ENCODE peak calls at places on chromosomes 13 and 19, in nine cellular contexts. C, W, A, J, F, M, G, P and L are unnamed samples.

GRCh38 chr19:42422092-42422575 is 5.1 kb downstream of the LIPE start:
- DNase-seq in C (no peak), W (no peak), A (no peak), J (no peak), F (no peak), M (no peak), G (no peak), P (no peak), L (no peak)

GRCh38 chr19:336067-336614 is 8.5 kb downstream of the MIER2 start:
- DNase-seq in C (no peak), W (peak; percentile 39), A (no peak), J (no peak), F (no peak), M (no peak), G (no peak), P (no peak), L (no peak)

GRCh38 chr13:98778749-98779148 is 26.3 kb upstream of the SLC15A1 start:
- DNase-seq in C (peak; percentile 7), W (no peak), A (no peak), J (no peak), F (no peak), M (peak; percentile 64), G (no peak), P (no peak), L (no peak)

GRCh38 chr19:1363599-1363998 is 20.1 kb upstream of the NDUFS7 start:
- DNase-seq in C (peak; percentile 61), W (no peak), A (no peak), J (no peak), F (no peak), M (no peak), G (no peak), P (no peak), L (no peak)

GRCh38 chr19:17332677-17333581 is 1.7 kb downstream of the ANO8 start:
- DNase-seq in C (no peak), W (no peak), A (no peak), J (no peak), F (no peak), M (peak; percentile 45), G (peak; percentile 87), P (no peak), L (no peak)

GRCh38 chr19:46967578-46968018 is 52.0 kb upstream of the NPAS1 start:
- DNase-seq in C (peak; percentile 82), W (no peak), A (peak; percentile 74), J (peak; percentile 83), F (no peak), M (no peak), G (no peak), P (no peak), L (peak; percentile 75)

GRCh38 chr13:43113603-43114002 is 90.2 kb downstream of the DNAJC15 start:
- DNase-seq in C (no peak), W (no peak), A (no peak), J (no peak), F (no peak), M (no peak), G (peak; percentile 25), P (no peak), L (no peak)

GRCh38 chr13:96431044-96431581 is 341.2 kb downstream of the HS6ST3 start:
- DNase-seq in C (no peak), W (no peak), A (no peak), J (no peak), F (no peak), M (no peak), G (no peak), P (no peak), L (no peak)

GRCh38 chr13:30720470-30720869 is 14.9 kb upstream of the ALOX5AP start:
- DNase-seq in C (no peak), W (no peak), A (no peak), J (no peak), F (no peak), M (no peak), G (no peak), P (no peak), L (no peak)

GRCh38 chr19:8387688-8388611 is 2.2 kb upstream of the RAB11B start:
- DNase-seq in C (no peak), W (no peak), A (no peak), J (no peak), F (no peak), M (no peak), G (peak; percentile 97), P (no peak), L (no peak)

GRCh38 chr19:50877338-50877737 is 4.1 kb downstream of the KLK2 start:
- DNase-seq in C (no peak), W (no peak), A (peak; percentile 39), J (no peak), F (no peak), M (no peak), G (no peak), P (no peak), L (no peak)

GRCh38 chr19:42488783-42489521 is 39.3 kb downstream of the CEACAM1 start:
- DNase-seq in C (no peak), W (no peak), A (no peak), J (no peak), F (no peak), M (no peak), G (peak; percentile 100), P (peak; percentile 87), L (no peak)

GRCh38 chr13:52405767-52406494 is at the start of gene THSD1:
- DNase-seq in C (peak; percentile 50), W (peak; percentile 53), A (peak; percentile 24), J (peak; percentile 16), F (no peak), M (peak; percentile 71), G (no peak), P (no peak), L (peak; percentile 38)

GRCh38 chr19:5150902-5151741 is 182.2 kb downstream of the KDM4B start:
- DNase-seq in C (peak; percentile 43), W (no peak), A (no peak), J (no peak), F (no peak), M (no peak), G (no peak), P (no peak), L (no peak)

GRCh38 chr19:44792286-44792685 is 14.6 kb downstream of the CBLC start:
- DNase-seq in C (no peak), W (no peak), A (no peak), J (no peak), F (no peak), M (no peak), G (no peak), P (no peak), L (no peak)

GRCh38 chr13:36954542-36954941 is 34.5 kb upstream of the SMAD9 start:
- DNase-seq in C (no peak), W (no peak), A (no peak), J (no peak), F (no peak), M (peak; percentile 68), G (no peak), P (no peak), L (no peak)
- TF ChIP-seq POLR2A in C (no peak), W (no peak), A (no peak), J (no peak), F (no peak), M (no peak), G (no peak), P (no peak), L (no peak)

DNA sequence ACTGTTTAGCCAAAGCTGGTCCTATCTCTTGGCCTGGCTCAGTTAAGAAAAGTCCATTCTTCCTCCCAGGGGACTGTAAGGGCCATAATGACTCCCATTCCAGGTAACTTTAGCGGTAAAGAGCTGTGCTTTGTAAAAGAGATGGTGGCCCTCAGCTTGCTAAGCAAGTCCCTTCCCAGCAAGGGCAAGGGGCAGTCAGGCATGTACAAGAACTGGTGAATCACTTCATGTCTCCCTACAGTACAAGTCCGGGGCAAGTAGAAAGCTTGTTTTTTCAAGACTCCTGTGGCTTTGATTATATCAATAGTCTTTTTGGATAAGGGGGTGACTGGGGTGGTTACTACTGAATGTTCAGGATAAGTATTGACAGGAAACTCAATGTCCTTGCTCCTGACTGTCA is 88.9 kb downstream of the SLC25A15 start:
- DNase-seq in C (no peak), W (no peak), A (no peak), J (no peak), F (no peak), M (no peak), G (no peak), P (no peak), L (no peak)
- H3K9me3 ChIP-seq in C (no peaks in the 10 kb centered on the region), W (no peaks in the 10 kb centered on the region), A (peaks cover 36% of the 10 kb centered on the region), J (peaks cover 3% of the 10 kb centered on the region), F (no peaks in the 10 kb centered on the region), M (peaks cover 2% of the 10 kb centered on the region), G (peaks cover 52% of the 10 kb centered on the region), P (peaks cover 55% of the 10 kb centered on the region), L (peaks cover 78% of the 10 kb centered on the region)

GRCh38 chr19:56066152-56067023 is 54.7 kb downstream of the ZNF787 start:
- DNase-seq in C (peak; percentile 86), W (peak; percentile 72), A (peak; percentile 71), J (no peak), F (no peak), M (peak; percentile 54), G (peak; percentile 39), P (peak; percentile 74), L (peak; percentile 74)

GRCh38 chr19:56076413-56076998 is 44.6 kb downstream of the ZNF787 start:
- DNase-seq in C (peak; percentile 80), W (peak; percentile 65), A (peak; percentile 67), J (no peak), F (no peak), M (peak; percentile 66), G (peak; percentile 48), P (no peak), L (peak; percentile 72)

GRCh38 chr19:56069642-56070041 is 51.5 kb downstream of the ZNF787 start:
- DNase-seq in C (no peak), W (no peak), A (no peak), J (no peak), F (no peak), M (no peak), G (no peak), P (no peak), L (no peak)

GRCh38 chr19:56071151-56071550 is 49.9 kb downstream of the ZNF787 start:
- DNase-seq in C (no peak), W (no peak), A (no peak), J (no peak), F (no peak), M (no peak), G (peak; percentile 39), P (no peak), L (no peak)
- TF ChIP-seq CTCF in C (no peak), W (no peak), A (no peak), J (no peak), F (no peak), M (no peak), G (peak; percentile 61), P (no peak), L (no peak)

DNA sequence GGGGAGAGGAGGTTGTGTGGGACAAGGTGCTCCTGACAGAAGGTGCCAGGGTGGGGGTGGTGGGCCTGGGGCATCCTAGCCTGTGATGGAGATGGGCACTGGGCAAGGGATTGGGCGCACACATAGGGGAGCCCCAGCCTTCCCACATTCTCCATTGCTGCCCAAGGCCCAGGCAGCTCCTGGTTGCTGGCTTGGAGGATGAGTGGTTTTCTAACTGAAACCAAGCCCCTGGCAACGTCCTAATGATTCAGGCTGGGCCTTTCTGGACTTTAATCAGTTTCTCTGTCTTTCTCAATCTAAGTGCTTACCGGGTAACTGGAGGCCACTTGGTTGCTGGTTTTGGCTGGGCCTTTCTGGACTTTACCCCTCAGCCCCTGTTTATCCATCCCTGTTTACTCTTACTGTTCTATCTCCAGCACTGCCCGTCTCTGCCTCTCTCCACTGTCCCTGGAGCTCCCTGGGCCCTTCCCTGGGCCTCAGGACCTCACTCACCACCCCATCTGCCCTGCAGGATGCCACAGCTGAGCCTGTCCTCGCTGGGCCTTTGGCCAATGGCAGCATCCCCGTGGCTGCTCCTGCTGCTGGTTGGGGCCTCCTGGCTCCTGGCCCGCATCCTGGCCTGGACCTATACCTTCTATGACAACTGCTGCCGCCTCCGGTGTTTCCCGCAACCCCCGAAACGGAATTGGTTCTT is 354 bp downstream of the CYP4F3 start:
- DNase-seq in C (peak; percentile 70), W (no peak), A (peak; percentile 48), J (no peak), F (no peak), M (no peak), G (peak; percentile 87), P (no peak), L (no peak)
- TF ChIP-seq POLR2A in C (peak; percentile 46), W (no peak), A (peak; percentile 20), J (no peak), F (no peak), M (no peak), G (peak; percentile 56), P (no peak), L (no peak)